ENCODE peak calls at places on chromosomes 1 and 21, in eight cellular contexts. One of them, this sample, is unnamed.

GRCh38 chr21:14114251-14114650 is 96.5 kb downstream of the LIPI start:
- DNase-seq in GOT3: no peak
- DNase-seq in activated T-helper 9 cell treated with anti-CD3 and anti-CD28 coated beads, Interleukin-2, amount 50 U/mL, for 16 hours: no peak
- DNase-seq in A549: no peak
- DNase-seq in B cell: no peak
- DNase-seq in T-cell: no peak
- DNase-seq in dermis microvascular lymphatic vessel endothelial cell: no peak
- DNase-seq in effector CD8-positive, alpha-beta T cell: no peak
- DNase-seq in this sample: no peak

GRCh38 chr1:234907585-234908457 is 220.8 kb downstream of the TOMM20 start:
- DNase-seq in GOT3: no peak
- DNase-seq in activated T-helper 9 cell treated with anti-CD3 and anti-CD28 coated beads, Interleukin-2, amount 50 U/mL, for 16 hours: no peak
- DNase-seq in A549: no peak
- DNase-seq in B cell: no peak
- DNase-seq in T-cell: no peak
- DNase-seq in dermis microvascular lymphatic vessel endothelial cell: no peak
- DNase-seq in effector CD8-positive, alpha-beta T cell: no peak
- DNase-seq in this sample: peak; percentile 51

GRCh38 chr1:193325771-193326170 is 139.4 kb upstream of the B3GALT2 start:
- DNase-seq in GOT3: no peak
- DNase-seq in activated T-helper 9 cell treated with anti-CD3 and anti-CD28 coated beads, Interleukin-2, amount 50 U/mL, for 16 hours: no peak
- DNase-seq in A549: no peak
- DNase-seq in B cell: no peak
- DNase-seq in T-cell: no peak
- DNase-seq in dermis microvascular lymphatic vessel endothelial cell: no peak
- DNase-seq in effector CD8-positive, alpha-beta T cell: no peak
- DNase-seq in this sample: no peak

GRCh38 chr1:116766616-116767469 is 12.6 kb downstream of the CD2 start:
- DNase-seq in GOT3: no peak
- DNase-seq in activated T-helper 9 cell treated with anti-CD3 and anti-CD28 coated beads, Interleukin-2, amount 50 U/mL, for 16 hours: no peak
- DNase-seq in A549: no peak
- DNase-seq in B cell: no peak
- DNase-seq in T-cell: no peak
- DNase-seq in dermis microvascular lymphatic vessel endothelial cell: no peak
- DNase-seq in effector CD8-positive, alpha-beta T cell: no peak
- DNase-seq in this sample: no peak

GRCh38 chr21:28633803-28634572 is 358.7 kb downstream of the LTN1 start:
- DNase-seq in GOT3: no peak
- DNase-seq in activated T-helper 9 cell treated with anti-CD3 and anti-CD28 coated beads, Interleukin-2, amount 50 U/mL, for 16 hours: no peak
- DNase-seq in A549: no peak
- DNase-seq in B cell: no peak
- DNase-seq in T-cell: no peak
- DNase-seq in dermis microvascular lymphatic vessel endothelial cell: peak; percentile 41
- DNase-seq in effector CD8-positive, alpha-beta T cell: no peak
- DNase-seq in this sample: no peak

GRCh38 chr1:4730078-4730477 is 75.7 kb downstream of the AJAP1 start:
- DNase-seq in GOT3: no peak
- DNase-seq in activated T-helper 9 cell treated with anti-CD3 and anti-CD28 coated beads, Interleukin-2, amount 50 U/mL, for 16 hours: no peak
- DNase-seq in A549: no peak
- DNase-seq in B cell: no peak
- DNase-seq in T-cell: no peak
- DNase-seq in dermis microvascular lymphatic vessel endothelial cell: no peak
- DNase-seq in effector CD8-positive, alpha-beta T cell: no peak
- DNase-seq in this sample: no peak

GRCh38 chr1:981491-981954 is 370 bp downstream of the PERM1 start:
- DNase-seq in GOT3: no peak
- DNase-seq in activated T-helper 9 cell treated with anti-CD3 and anti-CD28 coated beads, Interleukin-2, amount 50 U/mL, for 16 hours: no peak
- DNase-seq in A549: no peak
- DNase-seq in B cell: no peak
- DNase-seq in T-cell: no peak
- DNase-seq in dermis microvascular lymphatic vessel endothelial cell: no peak
- DNase-seq in effector CD8-positive, alpha-beta T cell: no peak
- DNase-seq in this sample: no peak

GRCh38 chr21:34889287-34889536 is 159.9 kb downstream of the RUNX1 start:
- DNase-seq in GOT3: peak; percentile 68
- DNase-seq in activated T-helper 9 cell treated with anti-CD3 and anti-CD28 coated beads, Interleukin-2, amount 50 U/mL, for 16 hours: peak; percentile 51
- DNase-seq in A549: peak; percentile 66
- DNase-seq in B cell: peak; percentile 70
- DNase-seq in T-cell: peak; percentile 41
- DNase-seq in dermis microvascular lymphatic vessel endothelial cell: no peak
- DNase-seq in effector CD8-positive, alpha-beta T cell: peak; percentile 37
- DNase-seq in this sample: peak; percentile 9

GRCh38 chr1:83889707-83890106 is 109.2 kb downstream of the TTLL7 start:
- DNase-seq in GOT3: no peak
- DNase-seq in activated T-helper 9 cell treated with anti-CD3 and anti-CD28 coated beads, Interleukin-2, amount 50 U/mL, for 16 hours: no peak
- DNase-seq in A549: no peak
- DNase-seq in B cell: no peak
- DNase-seq in T-cell: no peak
- DNase-seq in dermis microvascular lymphatic vessel endothelial cell: no peak
- DNase-seq in effector CD8-positive, alpha-beta T cell: no peak
- DNase-seq in this sample: no peak

GRCh38 chr1:25861316-25862286 is 2.3 kb upstream of the AUNIP start:
- DNase-seq in GOT3: no peak
- DNase-seq in activated T-helper 9 cell treated with anti-CD3 and anti-CD28 coated beads, Interleukin-2, amount 50 U/mL, for 16 hours: no peak
- DNase-seq in A549: no peak
- DNase-seq in B cell: no peak
- DNase-seq in T-cell: no peak
- DNase-seq in dermis microvascular lymphatic vessel endothelial cell: peak; percentile 77
- DNase-seq in effector CD8-positive, alpha-beta T cell: no peak
- DNase-seq in this sample: peak; percentile 82

GRCh38 chr21:45535341-45536081 is 6.7 kb downstream of the SLC19A1 start:
- DNase-seq in GOT3: no peak
- DNase-seq in activated T-helper 9 cell treated with anti-CD3 and anti-CD28 coated beads, Interleukin-2, amount 50 U/mL, for 16 hours: no peak
- DNase-seq in A549: no peak
- DNase-seq in B cell: no peak
- DNase-seq in T-cell: no peak
- DNase-seq in dermis microvascular lymphatic vessel endothelial cell: no peak
- DNase-seq in effector CD8-positive, alpha-beta T cell: no peak
- DNase-seq in this sample: no peak

GRCh38 chr1:231937013-231937754 is 310.6 kb downstream of the DISC1 start:
- DNase-seq in GOT3: no peak
- DNase-seq in activated T-helper 9 cell treated with anti-CD3 and anti-CD28 coated beads, Interleukin-2, amount 50 U/mL, for 16 hours: no peak
- DNase-seq in A549: no peak
- DNase-seq in B cell: no peak
- DNase-seq in T-cell: no peak
- DNase-seq in dermis microvascular lymphatic vessel endothelial cell: no peak
- DNase-seq in effector CD8-positive, alpha-beta T cell: no peak
- DNase-seq in this sample: peak; percentile 63

GRCh38 chr1:12169442-12170135 is 2.8 kb downstream of the TNFRSF1B start:
- DNase-seq in GOT3: no peak
- DNase-seq in activated T-helper 9 cell treated with anti-CD3 and anti-CD28 coated beads, Interleukin-2, amount 50 U/mL, for 16 hours: no peak
- DNase-seq in A549: no peak
- DNase-seq in B cell: no peak
- DNase-seq in T-cell: no peak
- DNase-seq in dermis microvascular lymphatic vessel endothelial cell: no peak
- DNase-seq in effector CD8-positive, alpha-beta T cell: no peak
- DNase-seq in this sample: no peak

GRCh38 chr1:114756009-114756892 is 1.5 kb downstream of the CSDE1 start:
- DNase-seq in GOT3: no peak
- DNase-seq in activated T-helper 9 cell treated with anti-CD3 and anti-CD28 coated beads, Interleukin-2, amount 50 U/mL, for 16 hours: no peak
- DNase-seq in A549: no peak
- DNase-seq in B cell: no peak
- DNase-seq in T-cell: no peak
- DNase-seq in dermis microvascular lymphatic vessel endothelial cell: no peak
- DNase-seq in effector CD8-positive, alpha-beta T cell: no peak
- DNase-seq in this sample: no peak

GRCh38 chr1:94025383-94026340 is 95.3 kb downstream of the ABCA4 start:
- DNase-seq in GOT3: no peak
- DNase-seq in activated T-helper 9 cell treated with anti-CD3 and anti-CD28 coated beads, Interleukin-2, amount 50 U/mL, for 16 hours: no peak
- DNase-seq in A549: peak; percentile 60
- DNase-seq in B cell: peak; percentile 22
- DNase-seq in T-cell: no peak
- DNase-seq in dermis microvascular lymphatic vessel endothelial cell: peak; percentile 68
- DNase-seq in effector CD8-positive, alpha-beta T cell: no peak
- DNase-seq in this sample: peak; percentile 69

GRCh38 chr1:78284354-78284753 is 206.4 kb upstream of the PTGFR start:
- DNase-seq in GOT3: no peak
- DNase-seq in activated T-helper 9 cell treated with anti-CD3 and anti-CD28 coated beads, Interleukin-2, amount 50 U/mL, for 16 hours: no peak
- DNase-seq in A549: no peak
- DNase-seq in B cell: no peak
- DNase-seq in T-cell: no peak
- DNase-seq in dermis microvascular lymphatic vessel endothelial cell: no peak
- DNase-seq in effector CD8-positive, alpha-beta T cell: no peak
- DNase-seq in this sample: no peak

GRCh38 chr1:87830579-87830978 is 501.9 kb downstream of the LMO4 start:
- DNase-seq in GOT3: no peak
- DNase-seq in activated T-helper 9 cell treated with anti-CD3 and anti-CD28 coated beads, Interleukin-2, amount 50 U/mL, for 16 hours: no peak
- DNase-seq in A549: no peak
- DNase-seq in B cell: peak; percentile 45
- DNase-seq in T-cell: no peak
- DNase-seq in dermis microvascular lymphatic vessel endothelial cell: no peak
- DNase-seq in effector CD8-positive, alpha-beta T cell: no peak
- DNase-seq in this sample: no peak

GRCh38 chr1:18581420-18581880 is 49.2 kb upstream of the PAX7 start:
- DNase-seq in GOT3: no peak
- DNase-seq in activated T-helper 9 cell treated with anti-CD3 and anti-CD28 coated beads, Interleukin-2, amount 50 U/mL, for 16 hours: no peak
- DNase-seq in A549: peak; percentile 37
- DNase-seq in B cell: peak; percentile 41
- DNase-seq in T-cell: peak; percentile 24
- DNase-seq in dermis microvascular lymphatic vessel endothelial cell: no peak
- DNase-seq in effector CD8-positive, alpha-beta T cell: no peak
- DNase-seq in this sample: no peak

GRCh38 chr1:208065862-208066261 is 154.9 kb upstream of the CD34 start:
- DNase-seq in GOT3: no peak
- DNase-seq in activated T-helper 9 cell treated with anti-CD3 and anti-CD28 coated beads, Interleukin-2, amount 50 U/mL, for 16 hours: no peak
- DNase-seq in A549: no peak
- DNase-seq in B cell: no peak
- DNase-seq in T-cell: no peak
- DNase-seq in dermis microvascular lymphatic vessel endothelial cell: no peak
- DNase-seq in effector CD8-positive, alpha-beta T cell: no peak
- DNase-seq in this sample: no peak

GRCh38 chr21:36756527-36756926 is 57.6 kb downstream of the SIM2 start:
- DNase-seq in GOT3: no peak
- DNase-seq in activated T-helper 9 cell treated with anti-CD3 and anti-CD28 coated beads, Interleukin-2, amount 50 U/mL, for 16 hours: no peak
- DNase-seq in A549: peak; percentile 59
- DNase-seq in B cell: no peak
- DNase-seq in T-cell: no peak
- DNase-seq in dermis microvascular lymphatic vessel endothelial cell: no peak
- DNase-seq in effector CD8-positive, alpha-beta T cell: no peak
- DNase-seq in this sample: peak; percentile 18

GRCh38 chr1:172515927-172516326 is 17.0 kb upstream of the SUCO start:
- DNase-seq in GOT3: no peak
- DNase-seq in activated T-helper 9 cell treated with anti-CD3 and anti-CD28 coated beads, Interleukin-2, amount 50 U/mL, for 16 hours: no peak
- DNase-seq in A549: no peak
- DNase-seq in B cell: no peak
- DNase-seq in T-cell: no peak
- DNase-seq in dermis microvascular lymphatic vessel endothelial cell: no peak
- DNase-seq in effector CD8-positive, alpha-beta T cell: no peak
- DNase-seq in this sample: no peak

GRCh38 chr1:30977105-30977504 is 68.5 kb upstream of the SDC3 start:
- DNase-seq in GOT3: no peak
- DNase-seq in activated T-helper 9 cell treated with anti-CD3 and anti-CD28 coated beads, Interleukin-2, amount 50 U/mL, for 16 hours: no peak
- DNase-seq in A549: peak; percentile 9
- DNase-seq in B cell: no peak
- DNase-seq in T-cell: no peak
- DNase-seq in dermis microvascular lymphatic vessel endothelial cell: no peak
- DNase-seq in effector CD8-positive, alpha-beta T cell: no peak
- DNase-seq in this sample: peak; percentile 27

GRCh38 chr1:246733706-246734105 is 9.5 kb downstream of the SCCPDH start:
- DNase-seq in GOT3: no peak
- DNase-seq in activated T-helper 9 cell treated with anti-CD3 and anti-CD28 coated beads, Interleukin-2, amount 50 U/mL, for 16 hours: no peak
- DNase-seq in A549: no peak
- DNase-seq in B cell: no peak
- DNase-seq in T-cell: no peak
- DNase-seq in dermis microvascular lymphatic vessel endothelial cell: peak; percentile 33
- DNase-seq in effector CD8-positive, alpha-beta T cell: no peak
- DNase-seq in this sample: no peak

GRCh38 chr1:41859686-41860085 is 59.0 kb downstream of the HIVEP3 start:
- DNase-seq in GOT3: no peak
- DNase-seq in activated T-helper 9 cell treated with anti-CD3 and anti-CD28 coated beads, Interleukin-2, amount 50 U/mL, for 16 hours: no peak
- DNase-seq in A549: no peak
- DNase-seq in B cell: no peak
- DNase-seq in T-cell: no peak
- DNase-seq in dermis microvascular lymphatic vessel endothelial cell: no peak
- DNase-seq in effector CD8-positive, alpha-beta T cell: no peak
- DNase-seq in this sample: no peak

GRCh38 chr1:100606438-100606837 is 68.5 kb downstream of the GPR88 start:
- DNase-seq in GOT3: no peak
- DNase-seq in activated T-helper 9 cell treated with anti-CD3 and anti-CD28 coated beads, Interleukin-2, amount 50 U/mL, for 16 hours: no peak
- DNase-seq in A549: peak; percentile 54
- DNase-seq in B cell: peak; percentile 6
- DNase-seq in T-cell: no peak
- DNase-seq in dermis microvascular lymphatic vessel endothelial cell: peak; percentile 10
- DNase-seq in effector CD8-positive, alpha-beta T cell: no peak
- DNase-seq in this sample: no peak

GRCh38 chr21:44927587-44928461 is 7.1 kb upstream of the ITGB2 start:
- DNase-seq in GOT3: no peak
- DNase-seq in activated T-helper 9 cell treated with anti-CD3 and anti-CD28 coated beads, Interleukin-2, amount 50 U/mL, for 16 hours: peak; percentile 82
- DNase-seq in A549: peak; percentile 71
- DNase-seq in B cell: peak; percentile 76
- DNase-seq in T-cell: peak; percentile 91
- DNase-seq in dermis microvascular lymphatic vessel endothelial cell: no peak
- DNase-seq in effector CD8-positive, alpha-beta T cell: peak; percentile 72
- DNase-seq in this sample: peak; percentile 39

GRCh38 chr1:156468693-156469345 is 31.8 kb downstream of the MEF2D start:
- DNase-seq in GOT3: no peak
- DNase-seq in activated T-helper 9 cell treated with anti-CD3 and anti-CD28 coated beads, Interleukin-2, amount 50 U/mL, for 16 hours: no peak
- DNase-seq in A549: no peak
- DNase-seq in B cell: no peak
- DNase-seq in T-cell: no peak
- DNase-seq in dermis microvascular lymphatic vessel endothelial cell: no peak
- DNase-seq in effector CD8-positive, alpha-beta T cell: no peak
- DNase-seq in this sample: no peak

GRCh38 chr21:45836694-45837670 is 144.6 kb upstream of the COL6A1 start:
- DNase-seq in GOT3: no peak
- DNase-seq in activated T-helper 9 cell treated with anti-CD3 and anti-CD28 coated beads, Interleukin-2, amount 50 U/mL, for 16 hours: no peak
- DNase-seq in A549: no peak
- DNase-seq in B cell: no peak
- DNase-seq in T-cell: no peak
- DNase-seq in dermis microvascular lymphatic vessel endothelial cell: peak; percentile 25
- DNase-seq in effector CD8-positive, alpha-beta T cell: no peak
- DNase-seq in this sample: no peak

GRCh38 chr21:45443595-45444181 is 38.7 kb downstream of the COL18A1 start:
- DNase-seq in GOT3: no peak
- DNase-seq in activated T-helper 9 cell treated with anti-CD3 and anti-CD28 coated beads, Interleukin-2, amount 50 U/mL, for 16 hours: no peak
- DNase-seq in A549: no peak
- DNase-seq in B cell: no peak
- DNase-seq in T-cell: no peak
- DNase-seq in dermis microvascular lymphatic vessel endothelial cell: no peak
- DNase-seq in effector CD8-positive, alpha-beta T cell: no peak
- DNase-seq in this sample: no peak

This sample was measured in HepG2.